ENCODE peak calls at places on chromosomes 12 and 14, in nine cellular contexts. Q, Y, J, W, B, I, V, L and N are unnamed samples.

GRCh38 chr14:74038015-74038859 is 19.1 kb downstream of the BBOF1 start:
- DNase-seq in J (no peak), Y (peak), Q (peak), W (peak), V (no peak), I (no peak), L (no peak), B (peak), N (no peak)

GRCh38 chr14:84403585-84403984 is 1126.4 kb upstream of the FLRT2 start:
- DNase-seq in J (no peak), W (peak), B (no peak), I (no peak), V (no peak), Q (no peak), L (no peak), Y (no peak), N (no peak)

GRCh38 chr14:74620497-74620921 is 8.5 kb upstream of the LTBP2 start:
- DNase-seq in Y (peak), V (no peak), Q (no peak), B (peak), I (no peak), W (no peak), J (no peak), L (no peak), N (peak)

GRCh38 chr12:28879379-28879778 is 269.7 kb upstream of the FAR2 start:
- DNase-seq in Q (peak), V (no peak), J (no peak), W (no peak), I (no peak), L (no peak), B (no peak), Y (no peak), N (no peak)

GRCh38 chr14:91417983-91418386 is 365 bp upstream of the CCDC88C start:
- DNase-seq in Y (no peak), Q (peak), B (no peak), V (peak), J (peak), W (no peak), I (no peak), L (no peak), N (no peak)

GRCh38 chr12:1583421-1584078 is 10.8 kb downstream of the FBXL14 start:
- DNase-seq in B (peak), Y (peak), W (peak), J (peak), L (peak), Q (peak), I (no peak), V (peak), N (peak)

GRCh38 chr12:107734139-107734538 is 26.8 kb downstream of the PRDM4 start:
- DNase-seq in J (no peak), W (no peak), L (no peak), I (no peak), Q (no peak), V (no peak), B (no peak), Y (no peak), N (no peak)

GRCh38 chr12:77124767-77125166 is 59.4 kb upstream of the E2F7 start:
- DNase-seq in W (no peak), Q (peak), V (no peak), J (no peak), I (no peak), Y (peak), L (no peak), B (no peak), N (peak)

GRCh38 chr14:95136631-95137030 is 20.7 kb downstream of the DICER1 start:
- DNase-seq in J (no peak), Y (peak), L (no peak), Q (no peak), V (no peak), W (no peak), I (no peak), B (peak), N (peak)

GRCh38 chr14:80926706-80927384 is 14.7 kb downstream of the CEP128 start:
- DNase-seq in L (no peak), W (peak), B (peak), Q (peak), J (no peak), V (no peak), Y (peak), I (no peak), N (peak)

GRCh38 chr12:52151153-52151858 is 40.5 kb downstream of the KRT80 start:
- DNase-seq in B (no peak), Y (no peak), J (no peak), W (no peak), I (peak), Q (no peak), L (no peak), V (no peak), N (no peak)
- TF ChIP-seq CTCF in B (no peak), Y (no peak), J (no peak), W (no peak), I (no peak), Q (no peak), L (no peak), V (no peak), N (no peak)

GRCh38 chr14:104076743-104077142 is 8.8 kb upstream of the ASPG start:
- DNase-seq in B (no peak), V (no peak), L (no peak), J (no peak), I (no peak), W (no peak), Q (no peak), Y (no peak), N (no peak)

GRCh38 chr14:104072586-104072985 is 12.9 kb upstream of the ASPG start:
- DNase-seq in Y (peak), L (no peak), W (no peak), B (no peak), J (no peak), I (no peak), V (no peak), Q (no peak), N (no peak)

GRCh38 chr14:104073764-104074163 is 11.7 kb upstream of the ASPG start:
- DNase-seq in W (no peak), Y (no peak), Q (no peak), V (no peak), J (no peak), B (no peak), L (no peak), I (no peak), N (no peak)

GRCh38 chr14:104078031-104078455 is 7.5 kb upstream of the ASPG start:
- DNase-seq in Y (peak), B (peak), V (peak), W (peak), L (peak), I (peak), J (peak), Q (peak), N (peak)

DNA sequence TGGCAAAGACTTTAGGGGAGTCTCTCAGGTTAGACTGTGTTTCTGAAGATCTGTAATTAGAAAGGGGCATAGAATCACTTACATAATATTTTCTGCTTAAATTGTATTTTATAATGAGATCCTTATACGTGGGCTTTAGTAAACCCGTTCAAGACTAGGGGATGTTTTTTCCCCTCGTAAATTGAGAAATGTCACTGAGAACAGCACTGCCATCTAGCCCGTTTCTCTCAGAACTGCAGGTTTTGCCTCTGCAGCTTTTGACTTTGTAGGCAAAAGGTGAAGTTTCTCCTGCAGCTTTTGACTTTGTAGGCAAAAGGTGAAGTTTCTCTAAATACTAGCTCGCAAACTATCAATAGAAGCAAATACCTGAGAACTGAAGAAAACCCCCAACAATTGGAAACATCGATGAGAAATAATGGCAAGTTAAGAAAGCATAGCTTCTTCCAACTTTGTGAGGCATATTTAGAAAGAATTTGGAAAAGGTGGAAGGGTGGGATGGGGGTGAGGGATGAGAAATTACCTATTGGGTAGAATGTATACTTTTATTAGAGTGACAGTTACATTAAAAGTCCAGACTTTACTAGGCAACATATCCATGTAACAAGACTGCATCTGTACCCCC is 9.9 kb upstream of the ASPG start:
- DNase-seq in I (no peak), V (no peak), Y (peak), B (peak), W (no peak), J (no peak), L (no peak), Q (no peak), N (no peak)
- TF ChIP-seq CTCF in I (no peak), V (no peak), Y (peak), B (peak), W (peak), J (no peak), L (no peak), Q (no peak), N (no peak)

GRCh38 chr12:112179936-112180335 is 54.6 kb downstream of the TRAFD1 start:
- DNase-seq in J (no peak), I (no peak), L (no peak), V (peak), B (no peak), Q (no peak), W (no peak), Y (no peak), N (no peak)

GRCh38 chr12:112179341-112179740 is 54.0 kb downstream of the TRAFD1 start:
- DNase-seq in J (no peak), B (no peak), Q (no peak), L (no peak), W (no peak), I (no peak), Y (no peak), V (peak), N (no peak)

GRCh38 chr12:112182499-112182898 is 57.1 kb downstream of the TRAFD1 start:
- DNase-seq in L (no peak), J (no peak), I (no peak), B (peak), V (no peak), Q (peak), Y (peak), W (no peak), N (no peak)

GRCh38 chr12:112178796-112179195 is 53.4 kb downstream of the TRAFD1 start:
- DNase-seq in Q (no peak), J (no peak), V (peak), W (no peak), Y (no peak), L (no peak), I (no peak), B (no peak), N (no peak)

GRCh38 chr12:112180422-112180821 is 55.1 kb downstream of the TRAFD1 start:
- DNase-seq in Q (no peak), I (no peak), Y (no peak), W (no peak), V (no peak), L (no peak), B (no peak), J (no peak), N (no peak)
- TF ChIP-seq CTCF in Q (no peak), I (no peak), Y (no peak), W (no peak), V (no peak), L (no peak), B (no peak), J (no peak), N (no peak)

GRCh38 chr12:96020314-96021003 is 14.9 kb downstream of the LTA4H start:
- DNase-seq in B (no peak), W (no peak), Q (peak), V (no peak), J (no peak), I (no peak), L (no peak), Y (no peak), N (no peak)

GRCh38 chr12:96014932-96015599 is 18.9 kb upstream of the HAL start:
- DNase-seq in Y (no peak), L (no peak), W (no peak), V (no peak), I (no peak), B (peak), J (no peak), Q (no peak), N (no peak)

GRCh38 chr12:96015672-96016071 is 19.5 kb upstream of the HAL start:
- DNase-seq in B (peak), V (no peak), I (no peak), Y (peak), W (peak), L (no peak), Q (no peak), J (no peak), N (no peak)
- TF ChIP-seq CTCF in B (peak), V (peak), I (no peak), Y (peak), W (peak), L (no peak), Q (peak), J (no peak), N (peak)

DNA sequence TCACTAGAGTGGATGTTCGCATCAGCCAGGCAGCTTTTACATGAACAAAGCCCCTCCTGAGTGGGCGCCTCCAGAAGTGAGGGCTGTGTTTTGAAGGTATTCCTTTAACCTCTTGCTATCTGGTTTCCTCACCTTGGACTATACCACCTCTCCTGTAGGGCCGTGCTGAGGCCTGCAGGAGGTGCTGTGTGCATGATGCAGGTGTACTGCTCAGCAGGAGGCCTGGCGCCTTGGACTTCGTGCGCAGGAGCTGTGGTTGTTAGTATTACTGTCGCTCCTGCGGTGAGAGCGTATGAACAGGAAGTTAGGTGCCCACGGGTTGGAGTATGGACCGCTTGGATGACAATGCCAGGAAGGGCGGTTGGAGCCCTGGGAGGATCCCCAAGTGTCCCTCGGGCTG is 130.7 kb downstream of the TSPAN9 start:
- DNase-seq in W (peak), I (no peak), J (no peak), L (no peak), B (no peak), Y (no peak), Q (peak), V (no peak), N (no peak)
- TF ChIP-seq CTCF in W (peak), I (no peak), J (no peak), L (no peak), B (peak), Y (peak), Q (peak), V (no peak), N (no peak)

GRCh38 chr12:12210416-12210815 is 56.4 kb downstream of the LRP6 start:
- DNase-seq in J (no peak), W (no peak), I (no peak), V (no peak), B (no peak), Y (no peak), L (no peak), Q (no peak), N (no peak)
- TF ChIP-seq CTCF in J (no peak), W (no peak), I (no peak), V (no peak), B (no peak), Y (no peak), L (no peak), Q (no peak), N (no peak)